ENCODE peak calls at places on chromosomes 1 and 21, in ten cellular contexts. X, Z, N, T, R, V, S, A, P and E are unnamed samples.

GRCh38 chr21:44462090-44462833 is 7.0 kb downstream of the LRRC3 start:
- DNase-seq in N (no peak), S (no peak), T (no peak), A (no peak), R (no peak), V (no peak), X (no peak), Z (no peak), P (no peak), E (no peak)

GRCh38 chr1:187691439-187691838 is 862.7 kb downstream of the PLA2G4A start:
- DNase-seq in P (peak; percentile 33), X (no peak), T (no peak), S (no peak), V (no peak), A (no peak), N (no peak), R (no peak), Z (peak; percentile 93), E (no peak)

GRCh38 chr1:245156041-245156735 is 1.4 kb downstream of the KIF26B start:
- DNase-seq in R (peak; percentile 40), X (peak; percentile 95), N (peak; percentile 76), V (peak; percentile 93), T (peak; percentile 47), S (peak; percentile 78), P (peak; percentile 94), A (peak; percentile 54), Z (peak; percentile 71), E (peak; percentile 89)

GRCh38 chr1:110619412-110620249 is 13.5 kb upstream of the KCNA2 start:
- DNase-seq in S (peak; percentile 89), Z (peak; percentile 60), A (peak; percentile 85), R (peak; percentile 69), P (peak; percentile 57), X (peak; percentile 95), T (peak; percentile 55), V (peak; percentile 81), N (peak; percentile 90), E (peak; percentile 73)

GRCh38 chr1:204154525-204155255 is 2.8 kb upstream of the ETNK2 start:
- DNase-seq in T (no peak), R (no peak), V (peak; percentile 50), N (no peak), X (no peak), S (no peak), Z (no peak), P (no peak), A (no peak), E (no peak)

GRCh38 chr1:242525769-242526168 is 1.3 kb upstream of the PLD5 start:
- DNase-seq in S (no peak), X (no peak), N (no peak), R (no peak), P (no peak), Z (no peak), A (no peak), T (no peak), V (no peak), E (no peak)

GRCh38 chr1:182291584-182292192 is 99.9 kb downstream of the GLUL start:
- DNase-seq in V (no peak), T (no peak), P (no peak), R (no peak), A (no peak), Z (no peak), X (no peak), N (no peak), S (no peak), E (no peak)

GRCh38 chr1:16998589-16998988 is 13.1 kb downstream of the ATP13A2 start:
- DNase-seq in T (no peak), Z (peak; percentile 41), A (no peak), R (no peak), V (no peak), P (no peak), S (no peak), X (no peak), N (no peak), E (no peak)